ENCODE peak calls at places on chromosomes 3 and 15, in six cellular contexts. Y, F, H, N, X and B are unnamed samples. For H3K4me1, the result is how much of the 10 kb centered on the place peaks cover.

GRCh38 chr3:16174389-16174788 is at the start of gene GALNT15:
- DNase-seq in N (peak), X (peak), H (peak), Y (peak), F (peak), B (peak)

GRCh38 chr15:78212546-78213424 is 21.6 kb downstream of the ACSBG1 start:
- DNase-seq in F (peak), X (peak), H (no peak), Y (peak), N (peak), B (peak)

GRCh38 chr3:14879161-14879888 is 60.6 kb downstream of the FGD5 start:
- DNase-seq in Y (no peak), F (no peak), H (no peak), N (peak), X (peak), B (peak)

GRCh38 chr3:131561511-131561910 is 58.7 kb upstream of the MRPL3 start:
- DNase-seq in Y (no peak), X (no peak), F (no peak), N (no peak), H (no peak), B (no peak)

GRCh38 chr15:90761629-90762028 is 44.5 kb downstream of the BLM start:
- DNase-seq in H (no peak), F (no peak), N (no peak), X (no peak), Y (no peak), B (no peak)

GRCh38 chr3:99578339-99578970 is 59.9 kb upstream of the COL8A1 start:
- DNase-seq in Y (no peak), N (no peak), F (no peak), X (no peak), H (no peak), B (no peak)

GRCh38 chr3:194814878-194815357 is 129.2 kb downstream of the FAM43A start:
- DNase-seq in F (no peak), X (no peak), N (no peak), H (no peak), Y (no peak), B (no peak)

GRCh38 chr3:172512363-172512762 is 10.9 kb downstream of the TNFSF10 start:
- DNase-seq in F (no peak), H (no peak), Y (peak), X (peak), N (peak), B (peak)

GRCh38 chr15:72858205-72858604 is 74.6 kb upstream of the ADPGK start:
- DNase-seq in N (no peak), Y (no peak), H (no peak), F (no peak), X (no peak), B (no peak)

GRCh38 chr15:26555898-26556297 is 217.0 kb downstream of the GABRB3 start:
- DNase-seq in Y (no peak), X (no peak), H (no peak), F (no peak), N (no peak), B (no peak)

GRCh38 chr15:62432702-62433398 is 267.8 kb upstream of the C2CD4B start:
- DNase-seq in H (no peak), F (no peak), N (no peak), Y (no peak), X (peak), B (no peak)

GRCh38 chr3:170531557-170532335 is 54.1 kb downstream of the SLC7A14 start:
- DNase-seq in F (no peak), X (no peak), Y (no peak), H (peak), N (peak), B (no peak)

GRCh38 chr15:36601497-36601932 is 22.1 kb downstream of the CDIN1 start:
- DNase-seq in X (peak), N (peak), Y (no peak), H (peak), F (no peak), B (no peak)

GRCh38 chr3:89179355-89179997 is 72.1 kb downstream of the EPHA3 start:
- DNase-seq in X (no peak), Y (no peak), N (no peak), F (no peak), H (no peak), B (no peak)

GRCh38 chr3:171986208-171986607 is 53.2 kb upstream of the FNDC3B start:
- DNase-seq in F (no peak), H (no peak), N (no peak), X (no peak), Y (no peak), B (no peak)

GRCh38 chr3:168885028-168885427 is 778.5 kb downstream of the MECOM start:
- DNase-seq in Y (no peak), H (no peak), F (no peak), N (no peak), X (no peak), B (no peak)

GRCh38 chr3:58640700-58641372 is 25.7 kb downstream of the FAM3D start:
- DNase-seq in F (peak), H (peak), Y (peak), N (peak), X (peak), B (peak)

GRCh38 chr3:3295586-3295985 is 116.1 kb upstream of the CRBN start:
- DNase-seq in F (no peak), Y (no peak), H (no peak), N (no peak), X (no peak), B (no peak)

GRCh38 chr3:58151637-58152036 is 59.1 kb downstream of the DNASE1L3 start:
- DNase-seq in N (peak), F (no peak), Y (no peak), H (no peak), X (peak), B (no peak)

GRCh38 chr15:94327356-94327936 is 96.1 kb downstream of the MCTP2 start:
- DNase-seq in F (no peak), X (no peak), H (no peak), N (no peak), Y (peak), B (no peak)

GRCh38 chr3:194888916-194889315 is 203.2 kb downstream of the FAM43A start:
- DNase-seq in Y (no peak), X (no peak), F (no peak), H (no peak), N (no peak), B (no peak)

GRCh38 chr15:41517895-41518449 is 4.3 kb upstream of the LTK start:
- DNase-seq in H (no peak), Y (no peak), X (no peak), N (no peak), F (no peak), B (no peak)

GRCh38 chr3:117547956-117548550 is 838.5 kb downstream of the TUSC7 start:
- DNase-seq in H (no peak), N (no peak), F (no peak), X (no peak), Y (no peak), B (no peak)

GRCh38 chr15:40511472-40512133 is 40.8 kb downstream of the CHST14 start:
- DNase-seq in F (peak), N (peak), Y (peak), X (peak), H (peak), B (no peak)

GRCh38 chr3:34067442-34068130 is 269.2 kb downstream of the PDCD6IP start:
- DNase-seq in N (no peak), Y (no peak), X (no peak), F (no peak), H (no peak), B (no peak)

GRCh38 chr3:137642831-137643230 is 121.3 kb upstream of the SOX14 start:
- DNase-seq in N (no peak), Y (peak), F (no peak), H (no peak), X (no peak), B (no peak)

GRCh38 chr3:187101184-187102072 is 37.9 kb downstream of the RPL39L start:
- DNase-seq in Y (peak), H (peak), F (peak), N (peak), X (peak), B (peak)

GRCh38 chr3:79729096-79729495 is 38.7 kb downstream of the ROBO1 start:
- DNase-seq in Y (peak), F (no peak), X (no peak), N (no peak), H (no peak), B (no peak)

GRCh38 chr15:23686466-23687142 is 501 bp downstream of the NDN start:
- DNase-seq in F (no peak), X (peak), N (no peak), Y (peak), H (no peak), B (no peak)

GRCh38 chr3:127456471-127457093 is 134.0 kb downstream of the TPRA1 start:
- DNase-seq in Y (peak), F (peak), X (no peak), N (peak), H (no peak), B (no peak)

GRCh38 chr15:50112488-50113186 is 6.4 kb downstream of the ATP8B4 start:
- DNase-seq in X (peak), F (no peak), H (no peak), N (no peak), Y (peak), B (no peak)

GRCh38 chr3:126064627-126065258 is 19.2 kb downstream of the SLC41A3 start:
- DNase-seq in Y (no peak), F (no peak), X (no peak), N (no peak), H (no peak), B (no peak)

DNA sequence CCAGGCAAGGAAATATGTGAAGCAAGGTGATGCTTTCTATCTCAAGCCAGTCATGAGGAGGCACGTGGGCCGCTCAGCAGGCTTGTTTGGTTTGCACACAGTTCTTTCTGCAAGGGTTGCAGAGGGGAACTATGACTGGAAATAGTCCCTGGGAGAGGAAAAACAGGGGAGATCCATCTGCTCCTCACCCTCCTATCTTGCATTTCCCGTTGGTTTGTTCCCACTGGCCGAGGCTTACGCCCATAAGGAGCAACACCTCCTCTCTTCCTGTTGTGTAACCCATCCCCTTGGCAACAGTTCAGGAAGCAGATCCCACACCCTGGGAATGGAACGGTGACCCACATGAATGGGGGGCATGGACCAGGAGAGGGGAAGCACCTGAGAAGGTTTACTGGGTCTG is 72.1 kb upstream of the MAGI1 start:
- DNase-seq in X (no peak), Y (peak), N (no peak), H (no peak), F (no peak), B (no peak)
- H3K4me1 ChIP-seq in X (under half), Y (under half), N (under half), H (under half), F (under half), B (under half)

GRCh38 chr3:114022145-114022544 is 34.2 kb downstream of the CCDC191 start:
- DNase-seq in Y (no peak), F (no peak), X (no peak), N (no peak), H (no peak), B (no peak)

GRCh38 chr3:114019486-114019885 is 36.8 kb downstream of the CCDC191 start:
- DNase-seq in F (no peak), Y (no peak), H (no peak), X (no peak), N (no peak), B (no peak)

GRCh38 chr3:114025451-114025850 is 30.9 kb downstream of the CCDC191 start:
- DNase-seq in N (no peak), H (no peak), Y (no peak), X (no peak), F (no peak), B (no peak)

DNA sequence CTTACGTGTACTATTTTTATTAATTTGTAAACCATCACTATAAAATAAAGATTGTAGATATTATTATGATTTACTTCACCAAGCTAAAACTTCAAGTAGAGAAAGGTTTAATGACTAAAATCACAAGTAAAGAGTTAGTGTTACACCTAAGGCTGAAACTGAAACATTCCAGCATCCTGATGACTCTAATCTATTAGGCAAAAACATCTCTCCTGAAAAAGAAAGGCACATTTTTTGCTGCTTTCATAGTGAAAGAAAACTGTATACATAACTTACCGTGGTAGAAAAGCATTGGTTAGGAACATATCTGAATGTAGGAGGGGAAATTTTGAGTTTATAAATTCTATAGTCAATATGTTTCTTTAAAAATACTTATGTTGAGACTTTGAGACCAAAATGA is 35.4 kb downstream of the CCDC191 start:
- DNase-seq in Y (no peak), N (no peak), F (no peak), X (no peak), H (no peak), B (no peak)
- TF ChIP-seq POLR2A in Y (no peak), N (no peak), F (no peak), X (no peak), H (no peak), B (no peak)

DNA sequence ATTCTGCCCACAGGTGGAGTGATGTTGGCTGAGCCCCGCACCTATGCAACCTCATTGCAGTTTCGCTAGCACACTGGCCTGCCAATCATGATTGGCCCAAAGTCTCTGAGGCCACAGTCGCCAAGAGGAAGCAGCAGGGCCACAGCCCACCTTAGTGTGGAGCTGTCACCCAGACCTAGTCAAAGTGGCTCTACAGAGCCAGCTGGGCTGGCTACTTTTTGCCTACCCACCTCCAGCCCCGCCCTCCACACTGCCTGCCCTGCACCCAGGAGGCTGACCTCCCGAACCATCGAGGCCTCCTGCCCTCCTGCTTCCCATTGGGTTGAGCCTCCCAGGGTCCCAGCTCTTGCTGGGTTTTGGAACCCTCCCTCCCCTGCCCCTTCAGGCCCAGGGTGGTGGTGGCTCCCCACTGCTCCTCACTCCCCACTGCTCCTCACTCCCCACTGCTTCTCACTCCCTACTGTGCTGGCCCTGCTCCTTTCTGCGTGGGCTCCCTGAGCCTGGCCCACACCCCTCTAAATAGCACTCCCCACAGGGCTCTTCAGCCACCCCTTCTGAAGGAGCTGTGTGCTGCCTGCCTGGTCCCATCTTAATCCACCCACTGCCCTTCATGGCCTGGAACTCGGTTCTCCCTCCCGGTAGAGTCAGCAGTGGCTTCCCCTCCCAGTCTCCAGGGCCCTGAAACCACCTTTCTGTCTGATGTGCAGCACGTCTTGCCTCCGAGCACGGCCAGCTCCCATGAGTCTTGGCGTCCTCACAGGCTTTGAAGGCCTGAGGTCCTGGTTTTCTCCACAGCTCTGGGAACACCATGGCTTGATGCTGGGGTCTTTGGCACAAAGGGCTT is 89.3 kb downstream of the WNT7A start:
- DNase-seq in F (no peak), N (no peak), Y (no peak), H (no peak), X (no peak), B (no peak)
- H3K4me1 ChIP-seq in F (under half), N (under half), Y (under half), H (under half), X (under half), B (under half)

DNA sequence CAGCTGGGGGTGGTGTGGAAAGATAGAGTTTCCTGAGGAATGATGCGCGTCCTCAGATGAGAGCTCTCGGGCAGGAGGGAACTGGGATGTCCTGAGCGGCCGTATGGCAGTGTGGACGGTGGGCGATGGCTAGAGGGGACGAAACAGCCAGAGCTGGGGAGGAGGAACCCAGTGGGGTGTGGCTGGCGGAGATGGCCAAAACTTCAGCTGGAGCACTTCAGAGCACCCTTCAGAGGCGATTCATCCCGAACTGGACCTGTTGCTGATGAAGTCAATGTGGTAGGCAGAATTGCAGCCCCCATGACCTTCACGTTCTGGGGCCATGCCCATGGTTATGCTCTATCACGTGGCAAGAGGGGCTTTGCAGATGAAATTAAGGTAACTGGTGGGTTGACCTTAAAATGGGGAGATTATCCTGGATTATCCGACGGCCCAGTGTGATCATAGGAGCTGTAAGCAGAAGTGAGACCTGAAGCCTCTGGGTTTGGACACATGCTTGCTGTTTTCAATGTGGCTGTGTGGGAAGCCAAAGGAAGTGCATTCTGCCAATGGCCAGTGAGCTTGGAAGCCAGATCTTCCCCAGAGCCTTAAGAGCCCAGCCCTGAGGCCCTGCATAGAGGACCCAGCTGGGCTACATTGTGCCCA is 52.3 kb downstream of the ATP1B3 start:
- DNase-seq in N (peak), Y (no peak), F (no peak), X (no peak), H (no peak), B (no peak)
- TF ChIP-seq POLR2A in N (no peak), Y (no peak), F (no peak), X (no peak), H (no peak), B (no peak)

GRCh38 chr3:95151590-95151989 is 1088.7 kb downstream of the NSUN3 start:
- DNase-seq in F (no peak), H (no peak), N (no peak), Y (no peak), X (no peak), B (no peak)
- H3K4me1 ChIP-seq in F (under half), H (under half), N (under half), Y (under half), X (under half), B (under half)

DNA sequence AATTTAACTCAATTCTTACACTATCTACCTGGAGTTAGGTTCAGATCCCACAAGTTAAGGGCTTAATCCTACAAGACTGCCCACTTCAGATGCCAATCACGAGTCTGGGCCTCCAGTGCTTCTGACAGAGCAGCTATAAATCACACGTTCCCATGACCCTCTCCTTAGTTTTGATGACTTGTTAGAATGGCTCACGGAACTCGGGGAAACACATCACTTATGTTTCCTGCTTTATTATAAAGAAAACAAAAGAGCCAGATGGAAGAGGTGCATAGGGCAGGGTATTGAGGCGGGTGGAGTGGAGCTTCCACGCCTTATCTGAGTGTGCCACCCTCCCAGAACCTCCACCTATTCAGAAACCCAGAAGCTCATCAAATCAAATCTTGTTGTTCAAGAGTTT is 170.8 kb downstream of the MOBP start:
- DNase-seq in N (no peak), F (no peak), Y (no peak), H (no peak), X (no peak), B (no peak)
- TF ChIP-seq POLR2A in N (no peak), F (no peak), Y (no peak), H (no peak), X (no peak), B (no peak)

GRCh38 chr3:71070497-71071465 is 512.7 kb downstream of the FOXP1 start:
- DNase-seq in H (no peak), F (no peak), Y (no peak), X (no peak), N (no peak), B (no peak)
- H3K4me1 ChIP-seq in H (under half), F (under half), Y (under half), X (half or more), N (half or more), B (under half)

DNA sequence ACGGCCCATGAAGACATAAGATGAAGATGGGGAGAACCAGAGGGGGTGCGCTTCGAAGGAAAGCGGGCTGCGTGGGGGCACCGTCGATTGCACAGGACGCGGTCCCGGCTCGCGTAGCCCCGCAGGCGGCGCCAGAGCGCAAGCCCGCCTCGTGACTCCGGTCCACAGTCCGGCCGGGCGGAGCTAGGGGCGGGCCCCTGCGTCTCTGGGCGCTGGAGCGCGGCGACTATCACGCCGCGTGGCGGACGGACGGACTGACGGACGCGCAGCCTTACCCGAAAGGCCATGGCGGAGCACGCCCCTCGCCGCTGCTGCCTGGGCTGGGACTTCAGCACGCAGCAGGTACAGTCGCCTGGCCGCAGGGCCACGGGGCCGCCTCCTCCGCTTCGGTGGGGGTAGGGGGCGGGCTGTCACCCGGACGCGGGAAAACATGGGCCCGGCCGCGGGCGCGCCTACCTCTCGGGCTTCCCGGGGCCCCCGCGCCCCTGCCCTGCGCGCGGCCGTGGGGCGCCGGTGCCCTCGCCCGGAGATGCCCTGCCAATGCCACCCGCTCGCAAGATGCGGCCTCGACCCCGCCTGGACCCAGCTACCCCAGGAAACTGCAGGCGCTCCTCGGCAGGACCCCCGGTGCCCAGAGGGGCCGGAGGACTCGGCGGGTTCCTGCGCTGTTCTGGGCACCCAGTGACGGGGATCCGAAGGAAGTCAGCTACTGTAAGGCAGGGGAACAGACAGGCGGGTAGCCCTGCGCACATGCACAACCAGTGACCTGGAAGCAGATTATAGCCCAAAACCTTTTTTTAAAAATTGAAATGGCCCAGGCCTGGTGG is at the start of gene XYLB:
- DNase-seq in Y (peak), F (peak), H (peak), X (peak), N (peak), B (peak)
- TF ChIP-seq POLR2A in Y (peak), F (no peak), H (no peak), X (no peak), N (peak), B (peak)